ENCODE peak calls at places on chromosome 6, in nine cellular contexts. Q is lower leg skin; R is cardiac muscle cell; Z is adrenal gland; L is NB4; A is CD4-positive, alpha-beta memory T cell; C is choroid plexus epithelial cell; B is uterus; N is mesothelial cell of epicardium. X is an unnamed sample.

GRCh38 chr6:26187981-26188635 is 100.9 kb downstream of the HFE start:
- DNase-seq in Q (no peak), R (peak), Z (peak), L (peak), A (no peak), C (peak), B (no peak), N (no peak), X (no peak)

GRCh38 chr6:123489589-123489988 is 147.2 kb downstream of the TRDN start:
- DNase-seq in Q (no peak), R (no peak), Z (no peak), L (no peak), A (no peak), C (no peak), B (no peak), N (no peak), X (no peak)

GRCh38 chr6:11938285-11938890 is 73.7 kb upstream of the HIVEP1 start:
- DNase-seq in Q (no peak), R (no peak), Z (no peak), L (peak), A (no peak), C (no peak), B (no peak), N (no peak), X (peak)

GRCh38 chr6:37324131-37325033 is 29.4 kb upstream of the RNF8 start:
- DNase-seq in Q (no peak), R (no peak), Z (peak), L (peak), A (no peak), C (peak), B (no peak), N (no peak), X (no peak)

GRCh38 chr6:104995989-104996617 is 39.2 kb downstream of the LIN28B start:
- DNase-seq in Q (no peak), R (peak), Z (no peak), L (peak), A (no peak), C (peak), B (no peak), N (no peak), X (no peak)

GRCh38 chr6:156379946-156380707 is 397.1 kb upstream of the ARID1B start:
- DNase-seq in Q (no peak), R (no peak), Z (peak), L (no peak), A (no peak), C (peak), B (no peak), N (no peak), X (peak)

GRCh38 chr6:47680056-47680455 is 18.3 kb upstream of the ADGRF4 start:
- DNase-seq in Q (no peak), R (no peak), Z (no peak), L (no peak), A (no peak), C (no peak), B (no peak), N (no peak), X (no peak)

GRCh38 chr6:43717822-43718221 is 30.2 kb upstream of the MRPS18A start:
- DNase-seq in Q (no peak), R (no peak), Z (no peak), L (no peak), A (no peak), C (no peak), B (peak), N (no peak), X (no peak)

GRCh38 chr6:110522427-110522826 is 46.0 kb upstream of the SLC22A16 start:
- DNase-seq in Q (no peak), R (no peak), Z (no peak), L (no peak), A (no peak), C (no peak), B (no peak), N (no peak), X (no peak)

GRCh38 chr6:140858381-140858971 is 1274.2 kb upstream of the GJE1 start:
- DNase-seq in Q (no peak), R (no peak), Z (no peak), L (no peak), A (no peak), C (no peak), B (no peak), N (no peak), X (no peak)

GRCh38 chr6:13342414-13343019 is 14.2 kb upstream of the TBC1D7 start:
- DNase-seq in Q (peak), R (no peak), Z (no peak), L (no peak), A (no peak), C (no peak), B (no peak), N (no peak), X (no peak)

GRCh38 chr6:161677188-161677587 is 403.3 kb upstream of the AGPAT4 start:
- DNase-seq in Q (no peak), R (no peak), Z (no peak), L (no peak), A (no peak), C (no peak), B (no peak), N (no peak), X (no peak)

GRCh38 chr6:344816-345340 is 46.7 kb upstream of the IRF4 start:
- DNase-seq in Q (no peak), R (no peak), Z (no peak), L (no peak), A (no peak), C (no peak), B (no peak), N (no peak), X (no peak)

GRCh38 chr6:17988422-17988944 is 1.0 kb upstream of the KIF13A start:
- DNase-seq in Q (no peak), R (no peak), Z (no peak), L (no peak), A (no peak), C (no peak), B (no peak), N (no peak), X (no peak)

GRCh38 chr6:14765106-14765505 is 480.8 kb upstream of the JARID2 start:
- DNase-seq in Q (no peak), R (no peak), Z (no peak), L (peak), A (no peak), C (no peak), B (no peak), N (no peak), X (no peak)

GRCh38 chr6:125004797-125005595 is 42.8 kb downstream of the RNF217 start:
- DNase-seq in Q (no peak), R (no peak), Z (no peak), L (no peak), A (no peak), C (no peak), B (no peak), N (no peak), X (no peak)

GRCh38 chr6:13395272-13396237 is 67.2 kb upstream of the TBC1D7 start:
- DNase-seq in Q (no peak), R (peak), Z (peak), L (peak), A (no peak), C (peak), B (peak), N (peak), X (no peak)

GRCh38 chr6:75893058-75893775 is 144.2 kb downstream of the MYO6 start:
- DNase-seq in Q (no peak), R (peak), Z (no peak), L (peak), A (peak), C (peak), B (no peak), N (no peak), X (peak)

GRCh38 chr6:5338177-5338960 is 77.1 kb downstream of the FARS2 start:
- DNase-seq in Q (no peak), R (no peak), Z (no peak), L (no peak), A (no peak), C (no peak), B (no peak), N (no peak), X (no peak)

GRCh38 chr6:26125015-26125690 is 37.9 kb downstream of the HFE start:
- DNase-seq in Q (peak), R (peak), Z (peak), L (peak), A (peak), C (peak), B (no peak), N (no peak), X (no peak)

GRCh38 chr6:35218021-35218420 is 4.3 kb downstream of the SCUBE3 start:
- DNase-seq in Q (no peak), R (no peak), Z (no peak), L (peak), A (no peak), C (peak), B (no peak), N (no peak), X (no peak)

GRCh38 chr6:113082691-113083090 is 735.6 kb downstream of the RFPL4B start:
- DNase-seq in Q (no peak), R (no peak), Z (no peak), L (no peak), A (no peak), C (peak), B (no peak), N (no peak), X (peak)

GRCh38 chr6:144547409-144547808 is 262.3 kb downstream of the UTRN start:
- DNase-seq in Q (no peak), R (no peak), Z (no peak), L (no peak), A (no peak), C (no peak), B (no peak), N (no peak), X (no peak)

GRCh38 chr6:51028271-51028670 is 209.6 kb downstream of the TFAP2B start:
- DNase-seq in Q (no peak), R (no peak), Z (no peak), L (no peak), A (no peak), C (peak), B (no peak), N (no peak), X (no peak)

GRCh38 chr6:27752038-27752885 is 159.9 kb downstream of the OR2B2 start:
- DNase-seq in Q (no peak), R (peak), Z (peak), L (peak), A (peak), C (peak), B (peak), N (no peak), X (peak)

GRCh38 chr6:71324179-71324791 is 35.7 kb downstream of the OGFRL1 start:
- DNase-seq in Q (no peak), R (no peak), Z (no peak), L (no peak), A (no peak), C (no peak), B (no peak), N (no peak), X (no peak)

GRCh38 chr6:148493374-148493773 is 150.7 kb downstream of the SASH1 start:
- DNase-seq in Q (no peak), R (no peak), Z (no peak), L (no peak), A (no peak), C (no peak), B (no peak), N (no peak), X (no peak)

GRCh38 chr6:139764498-139764986 is 390.1 kb upstream of the CITED2 start:
- DNase-seq in Q (no peak), R (peak), Z (peak), L (peak), A (no peak), C (peak), B (peak), N (no peak), X (peak)